ENCODE peak calls at places on chromosomes 5 and 9, in six cellular contexts. F is A549, V is bronchial epithelial cell, J is left ventricle myocardium inferior, C is fibroblast of the aortic adventitia, I is AG09319. G is an unnamed sample.

GRCh38 chr5:57779383-57780223 is 297.0 kb upstream of the ACTBL2 start:
- DNase-seq in F (peak; percentile 35), V (peak; percentile 66), J (peak; percentile 16), C (peak; percentile 91), I (peak; percentile 51), G (peak; percentile 74)

GRCh38 chr5:13976867-13977479 is 32.5 kb upstream of the DNAH5 start:
- DNase-seq in F (peak; percentile 79), V (peak; percentile 56), J (no peak), C (peak; percentile 49), I (no peak), G (peak; percentile 50)

GRCh38 chr5:71714911-71715310 is 4.2 kb upstream of the CARTPT start:
- DNase-seq in F (no peak), V (no peak), J (no peak), C (no peak), I (no peak), G (no peak)

GRCh38 chr9:134968823-134969090 is 51.0 kb upstream of the FCN1 start:
- DNase-seq in F (no peak), V (no peak), J (no peak), C (no peak), I (no peak), G (no peak)

GRCh38 chr9:98793031-98793430 is 3.3 kb downstream of the ANKS6 start:
- DNase-seq in F (no peak), V (no peak), J (no peak), C (no peak), I (no peak), G (no peak)

GRCh38 chr9:37464426-37465248 is 613 bp downstream of the ZBTB5 start:
- DNase-seq in F (peak; percentile 70), V (peak; percentile 76), J (peak; percentile 79), C (peak; percentile 67), I (peak; percentile 22), G (peak; percentile 67)

GRCh38 chr5:112594060-112594850 is 143.4 kb upstream of the APC start:
- DNase-seq in F (no peak), V (peak; percentile 13), J (no peak), C (no peak), I (no peak), G (peak; percentile 48)

GRCh38 chr5:56525117-56525516 is 290.2 kb upstream of the MAP3K1 start:
- DNase-seq in F (peak; percentile 29), V (peak; percentile 88), J (no peak), C (no peak), I (no peak), G (no peak)

GRCh38 chr9:123370526-123371227 is 14.7 kb downstream of the CRB2 start:
- DNase-seq in F (no peak), V (no peak), J (no peak), C (no peak), I (no peak), G (no peak)

GRCh38 chr9:130453487-130453886 is 8.7 kb downstream of the ASS1 start:
- DNase-seq in F (no peak), V (no peak), J (peak; percentile 58), C (peak; percentile 37), I (no peak), G (no peak)

GRCh38 chr9:71509054-71509453 is 259.3 kb downstream of the CEMIP2 start:
- DNase-seq in F (no peak), V (peak; percentile 78), J (no peak), C (no peak), I (no peak), G (no peak)

GRCh38 chr9:114462791-114463190 is 42.5 kb downstream of the WHRN start:
- DNase-seq in F (no peak), V (no peak), J (no peak), C (no peak), I (no peak), G (peak; percentile 68)

GRCh38 chr9:36934478-36935065 is 99.5 kb downstream of the PAX5 start:
- DNase-seq in F (no peak), V (no peak), J (no peak), C (no peak), I (no peak), G (no peak)

GRCh38 chr5:111993242-111993641 is 236.2 kb upstream of the NREP start:
- DNase-seq in F (no peak), V (no peak), J (no peak), C (no peak), I (no peak), G (no peak)

GRCh38 chr9:92147030-92147853 is 32.0 kb upstream of the SPTLC1 start:
- DNase-seq in F (peak; percentile 51), V (peak; percentile 87), J (peak; percentile 43), C (peak; percentile 90), I (peak; percentile 77), G (peak; percentile 91)

GRCh38 chr5:102296229-102296817 is at the start of gene SLCO4C1:
- DNase-seq in F (peak; percentile 61), V (peak; percentile 61), J (peak; percentile 61), C (peak; percentile 8), I (no peak), G (peak; percentile 0)
- TF ChIP-seq CTCF in F (peak; percentile 73), V (peak; percentile 87), J (peak; percentile 30), C (peak; percentile 26), I (no peak), G (no peak)

GRCh38 chr9:5438301-5439162 is 807 bp upstream of the PLGRKT start:
- DNase-seq in F (no peak), V (peak; percentile 31), J (no peak), C (peak; percentile 53), I (no peak), G (peak; percentile 78)

GRCh38 chr9:5443845-5444244 is 6.1 kb upstream of the PLGRKT start:
- DNase-seq in F (no peak), V (no peak), J (no peak), C (no peak), I (no peak), G (no peak)

GRCh38 chr9:5440426-5440825 is 2.7 kb upstream of the PLGRKT start:
- DNase-seq in F (no peak), V (no peak), J (no peak), C (no peak), I (no peak), G (no peak)

GRCh38 chr9:5441043-5441442 is 3.3 kb upstream of the PLGRKT start:
- DNase-seq in F (no peak), V (peak; percentile 82), J (no peak), C (no peak), I (no peak), G (peak; percentile 50)

GRCh38 chr9:5442400-5443011 is 4.8 kb upstream of the PLGRKT start:
- DNase-seq in F (peak; percentile 25), V (peak; percentile 65), J (no peak), C (peak; percentile 71), I (peak; percentile 19), G (peak; percentile 66)
- TF ChIP-seq CTCF in F (peak; percentile 68), V (peak; percentile 41), J (peak; percentile 63), C (peak; percentile 53), I (peak; percentile 43), G (peak; percentile 66)

GRCh38 chr5:64954518-64954917 is 185.8 kb downstream of the CWC27 start:
- DNase-seq in F (no peak), V (no peak), J (no peak), C (no peak), I (no peak), G (no peak)

GRCh38 chr5:64963278-64963677 is 194.5 kb downstream of the CWC27 start:
- DNase-seq in F (no peak), V (no peak), J (no peak), C (no peak), I (no peak), G (no peak)

GRCh38 chr5:64952961-64953360 is 184.2 kb downstream of the CWC27 start:
- DNase-seq in F (no peak), V (no peak), J (no peak), C (peak; percentile 31), I (no peak), G (peak; percentile 68)

DNA sequence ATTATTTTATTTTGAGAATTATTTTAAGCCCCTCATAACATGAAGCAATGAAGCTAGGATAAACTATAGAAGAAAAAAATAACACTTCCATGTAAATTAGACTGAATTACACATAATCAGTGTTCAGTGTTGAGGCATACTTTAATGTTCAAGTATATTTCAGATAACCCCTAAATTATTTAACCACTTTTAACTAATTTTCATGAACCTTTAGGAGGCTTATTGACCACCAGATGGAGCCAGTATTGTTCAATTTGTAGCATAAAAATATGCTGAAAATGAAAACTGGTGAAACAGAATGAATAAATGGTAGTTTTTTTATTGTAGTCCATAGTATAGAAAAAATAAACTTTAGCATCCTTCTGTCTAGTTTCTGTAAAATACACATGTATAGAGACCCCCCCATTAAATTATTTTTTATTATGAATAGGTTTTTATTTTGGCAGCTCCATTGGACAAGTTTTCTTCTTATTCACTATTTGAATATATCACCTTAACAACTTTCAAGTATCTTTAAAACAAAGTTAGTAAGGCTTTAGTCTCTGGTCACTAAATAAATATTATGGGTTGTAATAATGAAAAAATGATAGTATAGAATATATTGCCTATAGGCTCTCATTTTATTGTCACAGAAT is 190.1 kb downstream of the CWC27 start:
- DNase-seq in F (no peak), V (peak; percentile 31), J (no peak), C (peak; percentile 75), I (peak; percentile 20), G (peak; percentile 61)
- TF ChIP-seq CTCF in F (peak; percentile 70), V (no peak), J (peak; percentile 67), C (peak; percentile 66), I (peak; percentile 63), G (peak; percentile 72)

GRCh38 chr5:132475939-132476852 is 14.4 kb downstream of the IRF1 start:
- DNase-seq in F (no peak), V (no peak), J (no peak), C (no peak), I (no peak), G (no peak)

GRCh38 chr5:132478498-132478855 is 12.1 kb downstream of the IRF1 start:
- DNase-seq in F (no peak), V (no peak), J (peak; percentile 15), C (no peak), I (no peak), G (no peak)

GRCh38 chr5:132475531-132475930 is 15.0 kb downstream of the IRF1 start:
- DNase-seq in F (no peak), V (no peak), J (no peak), C (no peak), I (no peak), G (no peak)

GRCh38 chr5:132477784-132478497 is 12.6 kb downstream of the IRF1 start:
- DNase-seq in F (no peak), V (no peak), J (peak; percentile 11), C (no peak), I (no peak), G (no peak)

DNA sequence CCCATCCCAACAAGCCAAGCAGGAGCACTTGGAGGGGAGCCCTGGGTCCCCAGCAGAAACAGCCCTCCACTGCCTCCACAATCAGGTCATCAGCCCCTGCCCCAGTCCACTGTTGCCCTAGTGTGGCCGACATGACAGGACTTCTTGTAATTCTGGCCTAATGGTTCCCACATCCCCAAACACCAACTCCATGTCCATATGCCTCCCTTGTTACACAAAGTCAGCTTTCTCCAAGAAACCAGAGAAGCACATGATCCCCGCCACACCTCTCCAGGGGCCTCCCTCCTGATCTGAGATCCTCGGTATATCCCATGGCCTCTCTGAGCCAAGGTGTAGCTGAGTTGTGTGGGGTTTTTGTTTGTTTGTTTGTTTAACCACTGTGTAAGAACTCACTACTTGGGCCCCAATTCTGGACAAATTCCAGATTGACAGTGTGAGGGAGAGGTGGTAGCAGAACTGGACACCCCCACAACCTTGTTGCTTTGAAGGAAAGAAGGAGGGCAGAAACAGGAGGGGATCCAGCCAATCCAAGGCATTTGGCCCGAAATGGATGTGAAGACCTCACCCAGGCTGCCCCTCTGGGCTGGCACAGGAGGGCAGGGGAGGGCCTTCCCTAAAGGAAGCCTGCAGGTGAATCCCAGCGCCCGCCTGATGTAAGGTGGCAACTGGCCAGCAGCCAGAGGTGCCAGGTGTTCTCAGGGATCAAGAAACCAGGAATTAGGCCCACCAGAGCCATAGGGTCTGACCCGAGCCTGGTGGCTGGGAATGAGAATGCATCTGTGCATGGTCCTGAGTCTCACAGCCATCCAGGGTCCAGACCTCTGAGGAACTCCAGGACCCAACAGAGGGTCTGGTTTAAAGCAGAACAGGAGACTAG is 13.5 kb downstream of the IRF1 start:
- DNase-seq in F (no peak), V (no peak), J (peak; percentile 14), C (no peak), I (no peak), G (no peak)
- TF ChIP-seq CTCF in F (no peak), V (peak; percentile 6), J (peak; percentile 17), C (peak; percentile 7), I (no peak), G (no peak)

G was measured in AG10803.